ENCODE peak calls at places on chromosomes 7 and 10, in seven cellular contexts. Z is IMR-90, T is left ventricle myocardium inferior, X is stomach, M is mammary epithelial cell, D is DND-41, O is esophagus muscularis mucosa. B is an unnamed sample.

GRCh38 chr10:35208536-35208935 is 81.9 kb downstream of the CREM start:
- DNase-seq in Z (no peak), T (no peak), X (no peak), M (no peak), D (peak; percentile 17), O (no peak), B (no peak)

GRCh38 chr7:6273380-6273837 is 985 bp upstream of the CYTH3 start:
- DNase-seq in Z (no peak), T (no peak), X (no peak), M (no peak), D (no peak), O (no peak), B (no peak)

GRCh38 chr10:515674-516073 is 173.8 kb downstream of the DIP2C start:
- DNase-seq in Z (no peak), T (no peak), X (no peak), M (no peak), D (no peak), O (no peak), B (no peak)

GRCh38 chr10:115950320-115950719 is 322.7 kb downstream of the GFRA1 start:
- DNase-seq in Z (peak; percentile 40), T (no peak), X (no peak), M (no peak), D (no peak), O (no peak), B (no peak)

GRCh38 chr7:152202056-152202455 is 176.6 kb downstream of the GALNT11 start:
- DNase-seq in Z (peak; percentile 50), T (no peak), X (no peak), M (peak; percentile 32), D (no peak), O (no peak), B (no peak)

GRCh38 chr10:31129261-31129660 is 97.6 kb upstream of the ZNF438 start:
- DNase-seq in Z (peak; percentile 96), T (no peak), X (no peak), M (no peak), D (peak; percentile 63), O (no peak), B (no peak)

GRCh38 chr10:79060641-79061255 is 8.0 kb upstream of the ZMIZ1 start:
- DNase-seq in Z (no peak), T (peak; percentile 2), X (peak; percentile 17), M (no peak), D (no peak), O (no peak), B (no peak)

GRCh38 chr10:126216221-126216701 is 172.0 kb downstream of the ADAM12 start:
- DNase-seq in Z (peak; percentile 28), T (no peak), X (no peak), M (no peak), D (no peak), O (peak; percentile 82), B (no peak)

GRCh38 chr10:110629680-110630191 is 14.4 kb upstream of the RBM20 start:
- DNase-seq in Z (peak; percentile 89), T (no peak), X (no peak), M (peak; percentile 80), D (no peak), O (peak; percentile 55), B (no peak)

GRCh38 chr7:79529214-79529895 is 75.9 kb upstream of the MAGI2 start:
- DNase-seq in Z (peak; percentile 18), T (no peak), X (no peak), M (no peak), D (no peak), O (no peak), B (no peak)

GRCh38 chr7:26279405-26279804 is 12.3 kb upstream of the SNX10 start:
- DNase-seq in Z (no peak), T (no peak), X (no peak), M (no peak), D (no peak), O (no peak), B (no peak)

GRCh38 chr7:20906791-20907190 is 120.1 kb upstream of the SP8 start:
- DNase-seq in Z (no peak), T (no peak), X (no peak), M (no peak), D (no peak), O (no peak), B (no peak)

GRCh38 chr10:124657806-124658205 is 86.4 kb downstream of the FAM53B start:
- DNase-seq in Z (peak; percentile 29), T (no peak), X (no peak), M (no peak), D (peak; percentile 84), O (no peak), B (peak; percentile 25)

GRCh38 chr10:110158051-110159005 is 49.1 kb upstream of the MXI1 start:
- DNase-seq in Z (no peak), T (no peak), X (no peak), M (no peak), D (no peak), O (no peak), B (no peak)

GRCh38 chr7:151637781-151638261 is 118.1 kb upstream of the RHEB start:
- DNase-seq in Z (peak; percentile 52), T (no peak), X (no peak), M (no peak), D (no peak), O (no peak), B (no peak)

GRCh38 chr10:14010083-14010551 is 320.6 kb downstream of the FRMD4A start:
- DNase-seq in Z (peak; percentile 86), T (no peak), X (no peak), M (peak; percentile 19), D (no peak), O (no peak), B (no peak)

GRCh38 chr10:11563936-11564335 is 47.5 kb downstream of the USP6NL start:
- DNase-seq in Z (no peak), T (no peak), X (no peak), M (peak; percentile 16), D (no peak), O (no peak), B (no peak)

GRCh38 chr7:116806046-116806944 is 56.1 kb upstream of the CAPZA2 start:
- DNase-seq in Z (no peak), T (no peak), X (no peak), M (no peak), D (no peak), O (peak; percentile 60), B (no peak)

GRCh38 chr10:102813017-102813541 is 24.1 kb downstream of the CYP17A1 start:
- DNase-seq in Z (no peak), T (no peak), X (no peak), M (no peak), D (no peak), O (no peak), B (no peak)

GRCh38 chr10:102813734-102814455 is 23.3 kb downstream of the CYP17A1 start:
- DNase-seq in Z (peak; percentile 37), T (peak; percentile 29), X (peak; percentile 72), M (no peak), D (no peak), O (no peak), B (no peak)

GRCh38 chr10:102811346-102811745 is 25.9 kb downstream of the CYP17A1 start:
- DNase-seq in Z (no peak), T (no peak), X (no peak), M (no peak), D (no peak), O (no peak), B (no peak)

GRCh38 chr10:102814456-102814871 is 22.7 kb downstream of the CYP17A1 start:
- DNase-seq in Z (peak; percentile 40), T (peak; percentile 70), X (peak; percentile 53), M (no peak), D (no peak), O (no peak), B (no peak)

GRCh38 chr10:102812213-102812876 is 24.9 kb downstream of the CYP17A1 start:
- DNase-seq in Z (no peak), T (peak; percentile 29), X (no peak), M (no peak), D (peak; percentile 87), O (no peak), B (no peak)
- H3K27ac ChIP-seq in Z (no peak overlapping the region), T (peak overlapping the region; percentile 92), X (peak overlapping the region; percentile 91), M (no peak overlapping the region), D (peak overlapping the region; percentile 91), O (no peak overlapping the region), B (no peak overlapping the region)

DNA sequence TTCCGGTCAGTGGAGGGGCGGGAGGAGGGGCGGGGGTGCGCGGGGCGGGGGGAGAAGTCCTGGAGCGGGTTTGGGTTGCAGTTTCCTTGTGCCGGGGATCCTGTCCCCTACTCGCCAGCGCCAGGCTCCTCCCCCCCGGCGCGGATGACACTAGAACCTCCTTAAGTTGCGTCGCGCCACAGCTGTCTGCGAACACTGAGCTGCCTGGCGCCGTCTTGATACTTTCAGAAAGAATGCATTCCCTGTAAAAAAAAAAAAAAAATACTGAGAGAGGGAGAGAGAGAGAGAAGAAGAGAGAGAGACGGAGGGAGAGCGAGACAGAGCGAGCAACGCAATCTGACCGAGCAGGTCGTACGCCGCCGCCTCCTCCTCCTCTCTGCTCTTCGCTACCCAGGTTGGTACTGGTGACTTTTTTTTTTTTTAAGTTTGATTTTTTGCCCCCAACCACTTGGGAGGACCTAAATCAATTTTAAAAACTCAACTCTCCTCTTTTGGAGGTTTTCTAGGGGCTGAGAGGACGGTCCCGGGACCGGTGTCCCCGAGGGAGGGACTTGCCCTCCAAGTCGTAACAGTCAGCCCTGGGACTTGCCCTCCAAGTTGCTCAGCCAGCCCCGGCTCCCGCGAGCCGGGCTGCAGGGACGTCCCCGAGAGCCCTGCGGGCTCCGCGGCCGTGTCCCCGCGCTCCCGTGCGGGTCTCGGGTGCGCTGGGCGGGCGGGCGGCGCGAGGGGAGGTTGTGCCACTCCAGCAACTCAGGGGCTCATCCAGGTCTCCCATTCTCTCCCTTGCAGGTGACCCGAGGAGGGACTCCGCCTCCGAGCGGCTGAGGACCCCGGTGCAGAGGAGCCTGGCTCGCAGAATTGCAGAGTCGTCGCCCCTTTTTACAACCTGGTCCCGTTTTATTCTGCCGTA is at the start of gene GATA3:
- DNase-seq in Z (peak; percentile 34), T (peak; percentile 62), X (peak; percentile 64), M (peak; percentile 91), D (peak; percentile 89), O (no peak), B (peak; percentile 74)
- H3K27me3 ChIP-seq in Z (peaks cover 86% of the 10 kb centered on the region), T (peaks cover 100% of the 10 kb centered on the region), X (peaks cover 79% of the 10 kb centered on the region), M (no peaks in the 10 kb centered on the region), D (no peaks in the 10 kb centered on the region), O (peaks cover 100% of the 10 kb centered on the region), B (peaks cover 34% of the 10 kb centered on the region)

GRCh38 chr10:7412482-7413251 is 1.8 kb upstream of the SFMBT2 start:
- DNase-seq in Z (no peak), T (peak; percentile 45), X (no peak), M (no peak), D (no peak), O (no peak), B (no peak)

GRCh38 chr10:7421519-7421918 is 10.7 kb upstream of the SFMBT2 start:
- DNase-seq in Z (no peak), T (no peak), X (no peak), M (peak; percentile 31), D (no peak), O (no peak), B (no peak)

GRCh38 chr10:7419998-7420397 is 9.2 kb upstream of the SFMBT2 start:
- DNase-seq in Z (no peak), T (no peak), X (no peak), M (no peak), D (no peak), O (no peak), B (no peak)

GRCh38 chr10:7417807-7418206 is 7.0 kb upstream of the SFMBT2 start:
- DNase-seq in Z (no peak), T (no peak), X (no peak), M (no peak), D (no peak), O (no peak), B (no peak)

GRCh38 chr10:7417103-7417623 is 6.3 kb upstream of the SFMBT2 start:
- DNase-seq in Z (peak; percentile 64), T (no peak), X (no peak), M (no peak), D (no peak), O (no peak), B (no peak)
- TF ChIP-seq CTCF in Z (peak; percentile 69), T (peak; percentile 74), X (no peak), M (peak; percentile 48), D (peak; percentile 69), O (peak; percentile 60), B (peak; percentile 77)

GRCh38 chr10:5071411-5072198 is 22.6 kb upstream of the AKR1C3 start:
- DNase-seq in Z (peak; percentile 63), T (peak; percentile 47), X (peak; percentile 70), M (peak; percentile 82), D (no peak), O (no peak), B (no peak)
- H3K27ac ChIP-seq in Z (peak overlapping the region; percentile 43), T (peak overlapping the region; percentile 89), X (peak overlapping the region; percentile 83), M (peak overlapping the region; percentile 70), D (no peak overlapping the region), O (peak overlapping the region; percentile 78), B (no peak overlapping the region)

B was measured in CD4-positive, alpha-beta T cell.